ENCODE peak calls at places on chromosomes 12 and 14, in eight cellular contexts. Z is fibroblast of pulmonary artery; T is activated T-helper 9 cell treated with anti-CD3 and anti-CD28 coated beads, Interleukin-2, amount 50 U/mL, for 16 hours; R is IMR-90; Y is NCI-H1092 treated with DMSO at 0.1 percent for 48 hours; O is natural killer cell treated with Interleukin-12 subunit alpha and Interleukin-12 subunit beta and Interleukin-15 and Interleukin-18, amount 100 ng/mL, for 72 hours; G is anterior cingulate cortex; S is stomach. Q is an unnamed sample.

GRCh38 chr12:31037921-31038320 is 35.7 kb upstream of the DDX11 start:
- DNase-seq in Z (no peak), T (no peak), R (no peak), Y (no peak), O (no peak), G (no peak), S (no peak), Q (no peak)

GRCh38 chr12:68497702-68498101 is 113.0 kb upstream of the RAP1B start:
- DNase-seq in Z (peak), T (no peak), R (peak), Y (no peak), O (peak), G (no peak), S (no peak), Q (no peak)

GRCh38 chr12:8566525-8566924 is 25.8 kb upstream of the CLEC4E start:
- DNase-seq in Z (no peak), T (no peak), R (no peak), Y (no peak), O (no peak), G (no peak), S (no peak), Q (peak)

GRCh38 chr12:9694220-9694619 is 24.7 kb downstream of the CLEC2D start:
- DNase-seq in Z (no peak), T (no peak), R (no peak), Y (no peak), O (no peak), G (no peak), S (no peak), Q (no peak)

GRCh38 chr14:104037903-104038302 is 47.6 kb upstream of the ASPG start:
- DNase-seq in Z (no peak), T (no peak), R (no peak), Y (no peak), O (no peak), G (no peak), S (no peak), Q (no peak)

GRCh38 chr12:3718100-3718499 is 34.8 kb downstream of the CRACR2A start:
- DNase-seq in Z (no peak), T (no peak), R (no peak), Y (no peak), O (no peak), G (no peak), S (peak), Q (no peak)

GRCh38 chr14:41925409-41925808 is 318.7 kb downstream of the LRFN5 start:
- DNase-seq in Z (peak), T (no peak), R (peak), Y (peak), O (no peak), G (no peak), S (no peak), Q (peak)

GRCh38 chr12:20440408-20440807 is 72.1 kb downstream of the PDE3A start:
- DNase-seq in Z (peak), T (no peak), R (no peak), Y (no peak), O (no peak), G (no peak), S (no peak), Q (no peak)

GRCh38 chr14:88354358-88354757 is 31.1 kb upstream of the SPATA7 start:
- DNase-seq in Z (no peak), T (no peak), R (no peak), Y (no peak), O (no peak), G (no peak), S (no peak), Q (no peak)

GRCh38 chr14:54572316-54572715 is 5.4 kb downstream of the SAMD4A start:
- DNase-seq in Z (peak), T (no peak), R (no peak), Y (no peak), O (no peak), G (no peak), S (no peak), Q (peak)

GRCh38 chr12:9114946-9115345 is 773 bp downstream of the A2M start:
- DNase-seq in Z (no peak), T (no peak), R (no peak), Y (no peak), O (no peak), G (no peak), S (no peak), Q (no peak)

GRCh38 chr14:27190286-27190685 is 592.5 kb upstream of the NOVA1 start:
- DNase-seq in Z (no peak), T (no peak), R (no peak), Y (no peak), O (no peak), G (no peak), S (no peak), Q (no peak)

GRCh38 chr14:72788255-72788654 is 105.6 kb downstream of the DPF3 start:
- DNase-seq in Z (no peak), T (no peak), R (no peak), Y (no peak), O (no peak), G (no peak), S (no peak), Q (no peak)

GRCh38 chr12:5043589-5044419 is at the start of gene KCNA5:
- DNase-seq in Z (no peak), T (no peak), R (no peak), Y (peak), O (no peak), G (peak), S (no peak), Q (peak)